ENCODE peak calls at places on chromosomes 5 and 9, in five cellular contexts. Z is coronary artery, M is GM20000, O is foreskin fibroblast, D is IMR-90. T is an unnamed sample.

GRCh38 chr5:115838885-115839518 is 2.4 kb downstream of the ATG12 start:
- DNase-seq in M (peak; percentile 64), O (no peak), Z (no peak), D (peak; percentile 53), T (no peak)

GRCh38 chr5:41048986-41049385 is 22.2 kb downstream of the MROH2B start:
- DNase-seq in M (no peak), O (no peak), D (no peak), Z (no peak), T (no peak)

GRCh38 chr5:73642296-73642695 is 16.3 kb downstream of the ARHGEF28 start:
- DNase-seq in Z (no peak), O (no peak), M (no peak), D (no peak), T (no peak)

GRCh38 chr5:149597618-149598017 is 16.3 kb downstream of the ARHGEF37 start:
- DNase-seq in M (no peak), D (no peak), O (no peak), Z (no peak), T (no peak)

GRCh38 chr9:95100071-95100627 is 217.4 kb downstream of the FANCC start:
- DNase-seq in Z (no peak), O (no peak), D (peak; percentile 53), M (no peak), T (no peak)

GRCh38 chr5:179422840-179423523 is 77.7 kb upstream of the ADAMTS2 start:
- DNase-seq in O (no peak), D (no peak), M (no peak), Z (peak; percentile 54), T (no peak)

GRCh38 chr9:123358181-123358894 is 2.3 kb downstream of the CRB2 start:
- DNase-seq in Z (no peak), O (no peak), D (no peak), M (no peak), T (no peak)

GRCh38 chr5:79285285-79285684 is 49.4 kb downstream of the JMY start:
- DNase-seq in Z (no peak), O (no peak), M (no peak), D (no peak), T (no peak)

GRCh38 chr5:141492168-141492885 is 3.4 kb downstream of the PCDHGC5 start:
- DNase-seq in O (no peak), M (peak; percentile 74), D (no peak), Z (peak; percentile 72), T (no peak)

GRCh38 chr9:134181648-134182034 is 17.3 kb upstream of the RNU6ATAC start:
- DNase-seq in M (no peak), Z (no peak), D (no peak), O (no peak), T (no peak)

GRCh38 chr9:95092321-95093072 is 225.0 kb downstream of the FANCC start:
- DNase-seq in Z (no peak), O (peak; percentile 41), D (peak; percentile 68), M (no peak), T (no peak)

GRCh38 chr9:126471084-126471611 is 142.6 kb upstream of the LMX1B start:
- DNase-seq in D (peak; percentile 52), M (peak; percentile 50), Z (no peak), O (peak; percentile 77), T (no peak)

GRCh38 chr5:55604611-55605067 is 69.9 kb upstream of the PLPP1 start:
- DNase-seq in Z (no peak), M (no peak), D (peak; percentile 86), O (peak; percentile 52), T (peak; percentile 15)

GRCh38 chr5:174315871-174316270 is 270.4 kb downstream of the NSG2 start:
- DNase-seq in D (no peak), M (no peak), O (no peak), Z (no peak), T (no peak)

GRCh38 chr5:131977212-131977604 is 31.7 kb upstream of the MEIKIN start:
- DNase-seq in O (no peak), D (no peak), M (no peak), Z (peak; percentile 45), T (no peak)

GRCh38 chr9:15735083-15735974 is 182.5 kb downstream of the CCDC171 start:
- DNase-seq in D (peak; percentile 94), Z (no peak), M (no peak), O (peak; percentile 89), T (peak; percentile 44)

GRCh38 chr9:127776195-127776918 is 2.1 kb downstream of the SH2D3C start:
- DNase-seq in D (no peak), Z (no peak), O (no peak), M (peak; percentile 81), T (no peak)

GRCh38 chr5:126301056-126301455 is 122.2 kb upstream of the GRAMD2B start:
- DNase-seq in Z (no peak), D (no peak), O (no peak), M (no peak), T (no peak)

GRCh38 chr9:101486693-101487442 is 46.8 kb upstream of the RNF20 start:
- DNase-seq in M (no peak), D (peak; percentile 54), Z (peak; percentile 77), O (peak; percentile 51), T (peak; percentile 23)

GRCh38 chr5:67699560-67699959 is 503.0 kb upstream of the CD180 start:
- DNase-seq in M (no peak), D (no peak), Z (no peak), O (no peak), T (no peak)

GRCh38 chr9:37925786-37926736 is 22.1 kb upstream of the SLC25A51 start:
- DNase-seq in Z (no peak), O (no peak), D (no peak), M (no peak), T (no peak)

GRCh38 chr9:106619211-106619610 is 243.8 kb upstream of the ZNF462 start:
- DNase-seq in M (no peak), O (no peak), Z (no peak), D (peak; percentile 8), T (no peak)

GRCh38 chr9:114588150-114588663 is 638 bp downstream of the ATP6V1G1 start:
- DNase-seq in Z (no peak), D (peak; percentile 48), M (no peak), O (peak; percentile 23), T (no peak)

GRCh38 chr5:140073296-140073695 is 30.2 kb upstream of the NRG2 start:
- DNase-seq in M (peak; percentile 25), Z (no peak), D (peak; percentile 17), O (no peak), T (no peak)

GRCh38 chr5:73454379-73455036 is 5.9 kb upstream of the FOXD1 start:
- DNase-seq in O (no peak), D (peak; percentile 62), Z (no peak), M (no peak), T (no peak)

GRCh38 chr9:129270903-129271431 is 92.9 kb upstream of the IER5L start:
- DNase-seq in M (peak; percentile 70), Z (no peak), O (peak; percentile 69), D (peak; percentile 44), T (no peak)

GRCh38 chr9:135773094-135773493 is 71.1 kb downstream of the KCNT1 start:
- DNase-seq in O (no peak), D (no peak), M (no peak), Z (no peak), T (no peak)

GRCh38 chr9:110464321-110464720 is 115.2 kb downstream of the SVEP1 start:
- DNase-seq in M (no peak), D (no peak), Z (no peak), O (no peak), T (no peak)

GRCh38 chr5:53994148-53994547 is 316.2 kb downstream of the ARL15 start:
- DNase-seq in D (peak; percentile 80), Z (no peak), M (no peak), O (no peak), T (no peak)

GRCh38 chr5:113293068-113293571 is 141.7 kb downstream of the TSSK1B start:
- DNase-seq in O (no peak), D (peak; percentile 28), M (peak; percentile 30), Z (no peak), T (no peak)

GRCh38 chr9:76988941-76989340 is 30.5 kb upstream of the FOXB2 start:
- DNase-seq in M (no peak), O (no peak), Z (no peak), D (no peak), T (no peak)

GRCh38 chr9:3526166-3526902 is 533 bp upstream of the RFX3 start:
- DNase-seq in M (peak; percentile 82), O (peak; percentile 82), Z (peak; percentile 93), D (peak; percentile 79), T (no peak)

GRCh38 chr5:62684310-62684709 is 105.7 kb downstream of the LRRC70 start:
- DNase-seq in Z (no peak), O (no peak), D (no peak), M (no peak), T (no peak)

GRCh38 chr9:116942593-116943061 is 255.5 kb downstream of the TRIM32 start:
- DNase-seq in M (peak; percentile 15), Z (no peak), O (no peak), D (no peak), T (no peak)

GRCh38 chr9:34989946-34990635 is 546 bp downstream of the DNAJB5 start:
- DNase-seq in Z (peak; percentile 88), O (no peak), M (no peak), D (peak; percentile 39), T (no peak)

GRCh38 chr5:45627076-45627656 is 69.0 kb downstream of the HCN1 start:
- DNase-seq in D (no peak), Z (no peak), O (no peak), M (no peak), T (no peak)

GRCh38 chr5:6551287-6551954 is 81.4 kb downstream of the NSUN2 start:
- DNase-seq in Z (no peak), D (no peak), O (no peak), M (no peak), T (no peak)

DNA sequence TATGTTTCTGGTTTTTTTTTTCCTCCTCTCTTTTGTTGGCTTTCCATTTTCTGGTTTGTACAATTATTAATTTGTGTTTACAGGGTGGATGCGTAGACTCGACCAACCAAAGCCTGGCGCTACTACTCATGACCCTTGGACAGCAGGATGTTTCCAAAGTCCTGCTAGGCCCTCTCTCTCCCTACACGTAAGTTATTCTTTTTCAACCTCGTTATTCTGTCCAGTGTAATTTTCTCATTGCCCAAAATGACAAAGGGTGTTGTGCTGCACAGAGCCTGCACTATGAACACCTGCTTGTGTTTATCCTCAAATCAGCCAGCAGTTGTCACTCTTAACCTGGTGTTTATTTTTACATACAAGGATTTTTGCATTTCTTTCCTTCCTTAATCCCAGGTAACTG is 56.6 kb downstream of the RCL1 start:
- DNase-seq in M (no peak), D (no peak), O (no peak), Z (no peak), T (no peak)
- TF ChIP-seq CTCF in M (no peak), D (no peak), O (no peak), Z (no peak), T (peak; percentile 56)

DNA sequence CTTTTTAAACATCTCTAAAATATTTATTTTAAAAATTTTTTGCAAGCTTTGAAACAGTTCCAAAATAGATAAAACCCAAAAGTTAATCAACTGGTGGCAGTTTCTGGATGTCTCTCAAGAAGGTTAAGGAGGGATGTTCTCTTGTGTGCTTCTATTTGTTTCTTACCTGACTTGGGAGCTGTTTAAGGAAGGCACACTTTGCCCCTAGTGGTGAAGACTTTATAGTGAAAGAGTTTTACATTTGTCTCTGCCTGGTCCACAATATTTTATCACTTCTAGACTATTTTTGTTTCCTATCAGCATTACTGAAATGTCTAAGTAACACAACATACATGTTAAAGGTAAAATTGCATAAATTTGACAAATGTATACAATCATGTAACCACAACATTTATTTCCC is 552.8 kb downstream of the SEMA5A start:
- DNase-seq in M (peak; percentile 18), O (no peak), Z (no peak), D (no peak), T (no peak)
- TF ChIP-seq CTCF in M (no peak), O (peak; percentile 37), Z (no peak), D (peak; percentile 40), T (peak; percentile 68)

GRCh38 chr5:134784241-134784920 is 25.8 kb downstream of the DDX46 start:
- DNase-seq in Z (no peak), D (peak; percentile 33), O (no peak), M (no peak), T (no peak)
- TF ChIP-seq CTCF in Z (no peak), D (peak; percentile 39), O (peak; percentile 22), M (no peak), T (peak; percentile 45)

GRCh38 chr9:112945620-112946208 is 55.0 kb upstream of the SLC46A2 start:
- DNase-seq in O (no peak), M (no peak), Z (no peak), D (no peak), T (no peak)
- TF ChIP-seq CTCF in O (no peak), M (no peak), Z (no peak), D (no peak), T (no peak)

T was measured in epithelial cell of proximal tubule.